ENCODE peak calls at places on chromosomes 7 and 10, in seven cellular contexts. E is stromal cell of bone marrow, D is activated T-cell treated with anti-CD3 and anti-CD28 coated beads for 1 hour, A is upper lobe of right lung, I is NCI-H2081, L is AG20443, F is T-cell. R is an unnamed sample.

GRCh38 chr7:77655361-77655760 is 40.9 kb upstream of the RSBN1L start:
- DNase-seq in E (no peak), D (no peak), A (no peak), I (no peak), L (no peak), F (no peak), R (no peak)

GRCh38 chr7:25849361-25850184 is 302.4 kb upstream of the NFE2L3 start:
- DNase-seq in E (peak; percentile 95), D (no peak), A (no peak), I (no peak), L (peak; percentile 72), F (no peak), R (no peak)

GRCh38 chr7:127189885-127190284 is 62.9 kb downstream of the GRM8 start:
- DNase-seq in E (no peak), D (no peak), A (no peak), I (no peak), L (no peak), F (no peak), R (no peak)

GRCh38 chr10:34292178-34292565 is 522.9 kb downstream of the PARD3 start:
- DNase-seq in E (no peak), D (no peak), A (no peak), I (no peak), L (no peak), F (no peak), R (no peak)

GRCh38 chr7:158061884-158062656 is 525.6 kb downstream of the PTPRN2 start:
- DNase-seq in E (no peak), D (no peak), A (peak; percentile 38), I (no peak), L (no peak), F (no peak), R (no peak)

GRCh38 chr10:62081322-62081945 is 179.9 kb downstream of the ARID5B start:
- DNase-seq in E (no peak), D (no peak), A (no peak), I (no peak), L (no peak), F (no peak), R (no peak)

GRCh38 chr7:105972276-105972675 is 9.2 kb downstream of the CDHR3 start:
- DNase-seq in E (no peak), D (no peak), A (no peak), I (no peak), L (no peak), F (no peak), R (no peak)

GRCh38 chr7:90225601-90226000 is 14.1 kb downstream of the STEAP2 start:
- DNase-seq in E (no peak), D (no peak), A (no peak), I (no peak), L (no peak), F (no peak), R (no peak)

GRCh38 chr10:95048206-95048605 is 21.1 kb downstream of the CYP2C8 start:
- DNase-seq in E (no peak), D (no peak), A (no peak), I (no peak), L (no peak), F (no peak), R (no peak)

GRCh38 chr10:100859204-100859763 is 53.5 kb upstream of the SLF2 start:
- DNase-seq in E (no peak), D (no peak), A (no peak), I (no peak), L (no peak), F (no peak), R (no peak)

GRCh38 chr10:102152545-102152890 is 329 bp downstream of the NOLC1 start:
- DNase-seq in E (no peak), D (peak; percentile 9), A (no peak), I (no peak), L (peak; percentile 39), F (no peak), R (no peak)

GRCh38 chr7:143504215-143504936 is 26.7 kb downstream of the TAS2R41 start:
- DNase-seq in E (no peak), D (no peak), A (no peak), I (no peak), L (no peak), F (no peak), R (peak; percentile 92)

R was measured in K562.